ENCODE peak calls at places on chromosomes 2 and 18, in nine cellular contexts. A is GM12865; O is ELR; E is activated naive CD4-positive, alpha-beta T cell; G is T-helper 22 cell; Z is T-helper 2 cell; H is frontal cortex; K is cerebellar cortex; F is CD4-positive, alpha-beta T cell. M is an unnamed sample.
A peak's percentile ranks its signal among the peaks of the same experiment; 100 is the strongest.

GRCh38 chr2:104734937-104735586 is 118.9 kb upstream of the POU3F3 start:
- DNase-seq in A (peak; percentile 3), O (no peak), E (no peak), G (no peak), Z (no peak), H (no peak), K (no peak), F (no peak), M (no peak)

GRCh38 chr2:148338544-148338943 is 306.0 kb upstream of the EPC2 start:
- DNase-seq in A (no peak), O (peak; percentile 81), E (no peak), G (no peak), Z (no peak), H (no peak), K (no peak), F (no peak), M (no peak)

GRCh38 chr2:176652300-176653182 is 383.3 kb downstream of the MTX2 start:
- DNase-seq in A (peak; percentile 55), O (peak; percentile 80), E (no peak), G (no peak), Z (peak; percentile 52), H (no peak), K (peak; percentile 73), F (no peak), M (no peak)

GRCh38 chr2:153967248-153967973 is 95.7 kb downstream of the GALNT13 start:
- DNase-seq in A (no peak), O (no peak), E (no peak), G (no peak), Z (no peak), H (no peak), K (peak; percentile 66), F (no peak), M (no peak)

GRCh38 chr2:68320118-68320641 is 431 bp upstream of the CNRIP1 start:
- DNase-seq in A (no peak), O (no peak), E (no peak), G (no peak), Z (no peak), H (no peak), K (peak; percentile 63), F (no peak), M (no peak)

GRCh38 chr2:128278979-128279378 is 39.7 kb downstream of the HS6ST1 start:
- DNase-seq in A (no peak), O (no peak), E (no peak), G (no peak), Z (no peak), H (no peak), K (no peak), F (no peak), M (peak; percentile 41)

GRCh38 chr2:43872151-43872550 is 33.4 kb downstream of the ABCG8 start:
- DNase-seq in A (no peak), O (no peak), E (no peak), G (no peak), Z (no peak), H (no peak), K (no peak), F (no peak), M (no peak)

GRCh38 chr2:144320491-144320890 is 199.4 kb downstream of the ZEB2 start:
- DNase-seq in A (no peak), O (peak; percentile 67), E (no peak), G (peak; percentile 34), Z (peak; percentile 84), H (no peak), K (no peak), F (peak; percentile 39), M (no peak)

GRCh38 chr2:75353131-75353530 is 153.8 kb upstream of the TACR1 start:
- DNase-seq in A (no peak), O (no peak), E (no peak), G (no peak), Z (no peak), H (no peak), K (no peak), F (no peak), M (no peak)

GRCh38 chr2:28656937-28657615 is 94.6 kb upstream of the PPP1CB start:
- DNase-seq in A (no peak), O (no peak), E (no peak), G (no peak), Z (no peak), H (no peak), K (no peak), F (no peak), M (no peak)

GRCh38 chr2:73043279-73043678 is 28.2 kb downstream of the SFXN5 start:
- DNase-seq in A (no peak), O (no peak), E (no peak), G (no peak), Z (no peak), H (no peak), K (no peak), F (no peak), M (no peak)

GRCh38 chr18:79951545-79952456 is at the start of gene SLC66A2:
- DNase-seq in A (peak; percentile 92), O (peak; percentile 86), E (peak; percentile 86), G (peak; percentile 85), Z (peak; percentile 91), H (peak; percentile 99), K (peak; percentile 78), F (peak; percentile 97), M (peak; percentile 97)

GRCh38 chr18:3821524-3821923 is 371.6 kb downstream of the TGIF1 start:
- DNase-seq in A (no peak), O (no peak), E (no peak), G (no peak), Z (no peak), H (no peak), K (no peak), F (no peak), M (no peak)

GRCh38 chr2:240256704-240257637 is 116.5 kb upstream of the OTOS start:
- DNase-seq in A (no peak), O (no peak), E (no peak), G (no peak), Z (no peak), H (no peak), K (no peak), F (no peak), M (no peak)

GRCh38 chr2:74833418-74834233 is at the start of gene HK2:
- DNase-seq in A (peak; percentile 95), O (peak; percentile 89), E (peak; percentile 27), G (peak; percentile 71), Z (peak; percentile 95), H (peak; percentile 92), K (peak; percentile 67), F (peak; percentile 70), M (peak; percentile 95)

GRCh38 chr2:4884117-4884571 is 808.0 kb upstream of the SOX11 start:
- DNase-seq in A (no peak), O (no peak), E (no peak), G (no peak), Z (no peak), H (no peak), K (no peak), F (no peak), M (peak; percentile 47)

GRCh38 chr18:77262655-77263470 is 13.2 kb downstream of the GALR1 start:
- DNase-seq in A (no peak), O (no peak), E (no peak), G (no peak), Z (no peak), H (no peak), K (no peak), F (no peak), M (no peak)

GRCh38 chr2:9693138-9693520 is 62.3 kb upstream of the YWHAQ start:
- DNase-seq in A (peak; percentile 66), O (peak; percentile 63), E (no peak), G (no peak), Z (peak; percentile 68), H (no peak), K (peak; percentile 98), F (no peak), M (no peak)

GRCh38 chr2:175853110-175853509 is 149.0 kb downstream of the LNPK start:
- DNase-seq in A (no peak), O (no peak), E (no peak), G (no peak), Z (no peak), H (no peak), K (no peak), F (no peak), M (no peak)

GRCh38 chr2:36831185-36831584 is 134.7 kb downstream of the VIT start:
- DNase-seq in A (no peak), O (no peak), E (no peak), G (no peak), Z (no peak), H (no peak), K (no peak), F (no peak), M (no peak)

GRCh38 chr2:239285071-239285931 is 115.5 kb downstream of the HDAC4 start:
- DNase-seq in A (peak; percentile 59), O (no peak), E (no peak), G (no peak), Z (peak; percentile 73), H (no peak), K (no peak), F (no peak), M (peak; percentile 60)

GRCh38 chr2:173884403-173884802 is 80.8 kb downstream of the SP3 start:
- DNase-seq in A (peak; percentile 52), O (peak; percentile 66), E (no peak), G (no peak), Z (peak; percentile 13), H (no peak), K (peak; percentile 43), F (peak; percentile 20), M (no peak)

GRCh38 chr2:128449226-128450061 is 130.8 kb upstream of the HS6ST1 start:
- DNase-seq in A (no peak), O (no peak), E (no peak), G (no peak), Z (no peak), H (no peak), K (no peak), F (no peak), M (no peak)

GRCh38 chr2:231515603-231516002 is 14.6 kb downstream of the NMUR1 start:
- DNase-seq in A (no peak), O (no peak), E (no peak), G (no peak), Z (no peak), H (no peak), K (no peak), F (no peak), M (no peak)

GRCh38 chr18:50039736-50040135 is 155.2 kb downstream of the MYO5B start:
- DNase-seq in A (no peak), O (no peak), E (no peak), G (no peak), Z (no peak), H (no peak), K (no peak), F (no peak), M (no peak)

GRCh38 chr2:227462972-227463931 is 8.7 kb upstream of the AGFG1 start:
- DNase-seq in A (peak; percentile 64), O (no peak), E (no peak), G (no peak), Z (peak; percentile 37), H (no peak), K (no peak), F (no peak), M (no peak)

GRCh38 chr18:9916067-9916684 is 2.4 kb downstream of the VAPA start:
- DNase-seq in A (no peak), O (peak; percentile 28), E (no peak), G (no peak), Z (no peak), H (no peak), K (no peak), F (no peak), M (no peak)

M was measured in Right ventricle myocardium inferior.